ENCODE peak calls at places on chromosomes 6 and 20, in ten cellular contexts. One of them, this sample, is unnamed. For H3K4me1, the result is how much of the 10 kb centered on the place peaks cover.

GRCh38 chr6:165821754-165822153 is 158.7 kb upstream of the PDE10A start:
- DNase-seq in colonic mucosa: no peak
- DNase-seq in ascending aorta: no peak
- DNase-seq in OCI-LY7: no peak
- DNase-seq in GM23338: no peak
- DNase-seq in tibial artery: no peak
- DNase-seq in mammary epithelial cell: no peak
- DNase-seq in A549: no peak
- DNase-seq in left ventricle myocardium inferior: no peak
- DNase-seq in CD8-positive, alpha-beta T cell: no peak
- DNase-seq in this sample: no peak

GRCh38 chr20:41316009-41316408 is 1.5 kb downstream of the ZHX3 start:
- DNase-seq in CD8-positive, alpha-beta T cell: no peak
- DNase-seq in OCI-LY7: no peak
- DNase-seq in tibial artery: no peak
- DNase-seq in A549: no peak
- DNase-seq in ascending aorta: no peak
- DNase-seq in left ventricle myocardium inferior: no peak
- DNase-seq in colonic mucosa: no peak
- DNase-seq in GM23338: no peak
- DNase-seq in mammary epithelial cell: no peak
- DNase-seq in this sample: no peak

GRCh38 chr6:88881451-88881850 is 82.0 kb downstream of the RNGTT start:
- DNase-seq in CD8-positive, alpha-beta T cell: no peak
- DNase-seq in OCI-LY7: no peak
- DNase-seq in mammary epithelial cell: no peak
- DNase-seq in tibial artery: no peak
- DNase-seq in A549: no peak
- DNase-seq in left ventricle myocardium inferior: no peak
- DNase-seq in ascending aorta: no peak
- DNase-seq in GM23338: no peak
- DNase-seq in colonic mucosa: no peak
- DNase-seq in this sample: no peak

GRCh38 chr20:2136275-2136674 is 34.6 kb downstream of the STK35 start:
- DNase-seq in ascending aorta: no peak
- DNase-seq in GM23338: no peak
- DNase-seq in tibial artery: no peak
- DNase-seq in colonic mucosa: no peak
- DNase-seq in mammary epithelial cell: no peak
- DNase-seq in left ventricle myocardium inferior: no peak
- DNase-seq in A549: no peak
- DNase-seq in CD8-positive, alpha-beta T cell: no peak
- DNase-seq in OCI-LY7: no peak
- DNase-seq in this sample: no peak

GRCh38 chr6:52909531-52909930 is at the start of gene GSTA3:
- DNase-seq in ascending aorta: no peak
- DNase-seq in colonic mucosa: no peak
- DNase-seq in tibial artery: no peak
- DNase-seq in GM23338: no peak
- DNase-seq in left ventricle myocardium inferior: no peak
- DNase-seq in OCI-LY7: no peak
- DNase-seq in CD8-positive, alpha-beta T cell: no peak
- DNase-seq in mammary epithelial cell: no peak
- DNase-seq in A549: no peak
- DNase-seq in this sample: peak

GRCh38 chr6:6007311-6008113 is 787 bp upstream of the NRN1 start:
- DNase-seq in ascending aorta: no peak
- DNase-seq in tibial artery: no peak
- DNase-seq in OCI-LY7: peak
- DNase-seq in left ventricle myocardium inferior: no peak
- DNase-seq in CD8-positive, alpha-beta T cell: no peak
- DNase-seq in A549: peak
- DNase-seq in mammary epithelial cell: peak
- DNase-seq in GM23338: peak
- DNase-seq in colonic mucosa: no peak
- DNase-seq in this sample: no peak

GRCh38 chr6:8526619-8527018 is 91.3 kb upstream of the SLC35B3 start:
- DNase-seq in colonic mucosa: no peak
- DNase-seq in GM23338: peak
- DNase-seq in mammary epithelial cell: no peak
- DNase-seq in left ventricle myocardium inferior: no peak
- DNase-seq in OCI-LY7: no peak
- DNase-seq in CD8-positive, alpha-beta T cell: no peak
- DNase-seq in A549: no peak
- DNase-seq in tibial artery: no peak
- DNase-seq in ascending aorta: no peak
- DNase-seq in this sample: no peak

GRCh38 chr20:55456316-55456940 is 548.9 kb downstream of the CBLN4 start:
- DNase-seq in GM23338: no peak
- DNase-seq in A549: no peak
- DNase-seq in OCI-LY7: no peak
- DNase-seq in mammary epithelial cell: peak
- DNase-seq in tibial artery: no peak
- DNase-seq in left ventricle myocardium inferior: no peak
- DNase-seq in ascending aorta: no peak
- DNase-seq in colonic mucosa: no peak
- DNase-seq in CD8-positive, alpha-beta T cell: no peak
- DNase-seq in this sample: no peak

GRCh38 chr6:96015791-96016776 is at the start of gene FUT9:
- DNase-seq in mammary epithelial cell: no peak
- DNase-seq in GM23338: peak
- DNase-seq in ascending aorta: no peak
- DNase-seq in colonic mucosa: no peak
- DNase-seq in A549: no peak
- DNase-seq in left ventricle myocardium inferior: no peak
- DNase-seq in OCI-LY7: no peak
- DNase-seq in CD8-positive, alpha-beta T cell: no peak
- DNase-seq in tibial artery: no peak
- DNase-seq in this sample: no peak

GRCh38 chr20:31608256-31608980 is 3.3 kb downstream of the ID1 start:
- DNase-seq in left ventricle myocardium inferior: peak
- DNase-seq in ascending aorta: no peak
- DNase-seq in GM23338: peak
- DNase-seq in OCI-LY7: no peak
- DNase-seq in CD8-positive, alpha-beta T cell: no peak
- DNase-seq in mammary epithelial cell: peak
- DNase-seq in tibial artery: peak
- DNase-seq in A549: peak
- DNase-seq in colonic mucosa: peak
- DNase-seq in this sample: peak

GRCh38 chr6:27863962-27864905 is 48.0 kb downstream of the OR2B2 start:
- DNase-seq in CD8-positive, alpha-beta T cell: no peak
- DNase-seq in left ventricle myocardium inferior: no peak
- DNase-seq in colonic mucosa: peak
- DNase-seq in OCI-LY7: peak
- DNase-seq in A549: no peak
- DNase-seq in tibial artery: no peak
- DNase-seq in mammary epithelial cell: no peak
- DNase-seq in ascending aorta: no peak
- DNase-seq in GM23338: no peak
- DNase-seq in this sample: no peak

GRCh38 chr6:159602370-159603185 is 90.5 kb downstream of the SOD2 start:
- DNase-seq in ascending aorta: no peak
- DNase-seq in left ventricle myocardium inferior: no peak
- DNase-seq in mammary epithelial cell: no peak
- DNase-seq in GM23338: no peak
- DNase-seq in A549: no peak
- DNase-seq in tibial artery: no peak
- DNase-seq in OCI-LY7: no peak
- DNase-seq in colonic mucosa: no peak
- DNase-seq in CD8-positive, alpha-beta T cell: no peak
- DNase-seq in this sample: no peak

DNA sequence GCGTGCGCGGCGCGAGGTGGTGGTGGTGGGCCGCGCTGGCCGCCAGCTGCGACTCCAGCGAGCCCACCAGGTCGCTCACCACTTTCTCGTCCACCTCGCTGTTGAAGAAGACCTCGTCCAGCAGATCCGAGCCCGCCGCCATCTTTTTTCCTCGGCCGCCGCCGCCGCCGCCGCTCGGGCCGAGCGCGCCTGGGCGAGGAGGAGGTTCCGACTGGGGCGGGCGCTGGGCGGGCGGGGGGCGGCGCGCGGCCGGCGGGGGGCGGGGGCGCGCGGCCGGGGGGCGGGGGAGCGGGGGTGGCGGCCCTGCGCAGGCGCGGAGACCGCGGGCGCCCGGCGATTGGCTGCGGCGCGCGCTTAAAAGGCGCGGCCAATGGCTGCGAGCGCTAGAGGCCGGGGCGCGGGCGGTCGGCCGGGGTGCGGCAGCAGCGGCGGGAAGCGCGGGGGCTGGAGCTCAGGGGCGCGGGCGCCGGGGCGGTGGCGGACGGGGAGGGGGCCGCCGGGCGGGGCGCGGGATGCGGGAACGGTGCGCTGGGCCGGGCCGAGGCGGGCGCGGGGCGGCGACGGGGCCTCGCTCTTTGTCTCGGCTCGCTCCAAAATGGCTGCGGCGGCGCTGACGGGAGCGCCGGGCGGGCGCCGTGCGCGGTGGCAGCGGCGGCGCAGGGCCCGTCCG is at the start of gene TAF4:
- DNase-seq in A549: peak
- DNase-seq in GM23338: peak
- DNase-seq in OCI-LY7: peak
- DNase-seq in ascending aorta: no peak
- DNase-seq in mammary epithelial cell: peak
- DNase-seq in left ventricle myocardium inferior: peak
- DNase-seq in CD8-positive, alpha-beta T cell: peak
- DNase-seq in colonic mucosa: peak
- DNase-seq in tibial artery: peak
- DNase-seq in this sample: peak
- H3K4me1 ChIP-seq in A549: under half
- H3K4me1 ChIP-seq in GM23338: under half
- H3K4me1 ChIP-seq in OCI-LY7: under half
- H3K4me1 ChIP-seq in ascending aorta: under half
- H3K4me1 ChIP-seq in mammary epithelial cell: under half
- H3K4me1 ChIP-seq in left ventricle myocardium inferior: under half
- H3K4me1 ChIP-seq in CD8-positive, alpha-beta T cell: under half
- H3K4me1 ChIP-seq in colonic mucosa: under half
- H3K4me1 ChIP-seq in tibial artery: under half
- H3K4me1 ChIP-seq in this sample: under half

DNA sequence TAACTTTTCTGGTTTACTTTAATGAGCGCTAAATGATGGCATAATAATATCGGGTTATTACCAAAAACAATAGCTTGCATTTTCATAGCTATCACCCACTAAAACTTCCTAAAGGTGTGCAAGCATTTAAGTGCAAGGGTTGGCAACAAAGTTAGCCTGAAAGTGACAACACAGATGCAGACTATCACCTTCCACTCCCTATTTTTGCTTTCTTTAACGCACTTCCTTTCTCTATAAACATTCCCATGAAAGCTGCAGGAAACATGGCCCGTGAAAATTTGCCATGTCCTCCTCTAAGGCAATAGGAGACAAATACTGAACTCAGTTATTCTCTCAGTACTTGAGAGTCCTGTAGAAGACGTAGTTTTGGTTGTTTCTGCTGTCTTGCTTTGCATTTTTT is 2.7 kb downstream of the MYCT1 start:
- DNase-seq in A549: no peak
- DNase-seq in GM23338: no peak
- DNase-seq in colonic mucosa: no peak
- DNase-seq in ascending aorta: no peak
- DNase-seq in mammary epithelial cell: no peak
- DNase-seq in left ventricle myocardium inferior: no peak
- DNase-seq in CD8-positive, alpha-beta T cell: no peak
- DNase-seq in tibial artery: no peak
- DNase-seq in OCI-LY7: no peak
- DNase-seq in this sample: no peak
- H3K4me3 ChIP-seq in A549: no peak
- H3K4me3 ChIP-seq in GM23338: no peak
- H3K4me3 ChIP-seq in colonic mucosa: no peak
- H3K4me3 ChIP-seq in ascending aorta: no peak
- H3K4me3 ChIP-seq in mammary epithelial cell: no peak
- H3K4me3 ChIP-seq in left ventricle myocardium inferior: peak
- H3K4me3 ChIP-seq in CD8-positive, alpha-beta T cell: no peak
- H3K4me3 ChIP-seq in tibial artery: no peak
- H3K4me3 ChIP-seq in OCI-LY7: no peak
- H3K4me3 ChIP-seq in this sample: no peak

GRCh38 chr6:43306086-43306485 is 2.5 kb downstream of the CRIP3 start:
- DNase-seq in ascending aorta: no peak
- DNase-seq in colonic mucosa: no peak
- DNase-seq in mammary epithelial cell: no peak
- DNase-seq in left ventricle myocardium inferior: no peak
- DNase-seq in A549: no peak
- DNase-seq in GM23338: no peak
- DNase-seq in OCI-LY7: no peak
- DNase-seq in tibial artery: no peak
- DNase-seq in CD8-positive, alpha-beta T cell: no peak
- DNase-seq in this sample: no peak

GRCh38 chr6:43308990-43309477 is 408 bp upstream of the CRIP3 start:
- DNase-seq in mammary epithelial cell: no peak
- DNase-seq in tibial artery: no peak
- DNase-seq in OCI-LY7: no peak
- DNase-seq in ascending aorta: no peak
- DNase-seq in left ventricle myocardium inferior: no peak
- DNase-seq in CD8-positive, alpha-beta T cell: no peak
- DNase-seq in colonic mucosa: no peak
- DNase-seq in GM23338: no peak
- DNase-seq in A549: no peak
- DNase-seq in this sample: no peak

GRCh38 chr6:43310137-43310536 is 1.5 kb upstream of the CRIP3 start:
- DNase-seq in ascending aorta: no peak
- DNase-seq in GM23338: no peak
- DNase-seq in CD8-positive, alpha-beta T cell: no peak
- DNase-seq in colonic mucosa: no peak
- DNase-seq in mammary epithelial cell: peak
- DNase-seq in left ventricle myocardium inferior: no peak
- DNase-seq in tibial artery: no peak
- DNase-seq in A549: no peak
- DNase-seq in OCI-LY7: no peak
- DNase-seq in this sample: no peak

GRCh38 chr6:43307451-43308100 is 1.1 kb downstream of the CRIP3 start:
- DNase-seq in CD8-positive, alpha-beta T cell: no peak
- DNase-seq in OCI-LY7: no peak
- DNase-seq in ascending aorta: no peak
- DNase-seq in A549: no peak
- DNase-seq in GM23338: no peak
- DNase-seq in colonic mucosa: no peak
- DNase-seq in left ventricle myocardium inferior: no peak
- DNase-seq in tibial artery: no peak
- DNase-seq in mammary epithelial cell: no peak
- DNase-seq in this sample: no peak

GRCh38 chr6:43308101-43308989 is at the start of gene CRIP3:
- DNase-seq in mammary epithelial cell: peak
- DNase-seq in OCI-LY7: peak
- DNase-seq in left ventricle myocardium inferior: peak
- DNase-seq in CD8-positive, alpha-beta T cell: peak
- DNase-seq in GM23338: peak
- DNase-seq in tibial artery: peak
- DNase-seq in A549: peak
- DNase-seq in ascending aorta: no peak
- DNase-seq in colonic mucosa: peak
- DNase-seq in this sample: no peak
- TF ChIP-seq CTCF in mammary epithelial cell: peak
- TF ChIP-seq CTCF in OCI-LY7: peak
- TF ChIP-seq CTCF in left ventricle myocardium inferior: peak
- TF ChIP-seq CTCF in CD8-positive, alpha-beta T cell: peak
- TF ChIP-seq CTCF in GM23338: peak
- TF ChIP-seq CTCF in tibial artery: no peak
- TF ChIP-seq CTCF in A549: peak
- TF ChIP-seq CTCF in ascending aorta: no peak
- TF ChIP-seq CTCF in colonic mucosa: no peak
- TF ChIP-seq CTCF in this sample: no peak

GRCh38 chr6:34205916-34206315 is 30.8 kb upstream of the HMGA1 start:
- DNase-seq in A549: no peak
- DNase-seq in CD8-positive, alpha-beta T cell: no peak
- DNase-seq in ascending aorta: no peak
- DNase-seq in mammary epithelial cell: no peak
- DNase-seq in left ventricle myocardium inferior: no peak
- DNase-seq in OCI-LY7: no peak
- DNase-seq in tibial artery: no peak
- DNase-seq in colonic mucosa: no peak
- DNase-seq in GM23338: peak
- DNase-seq in this sample: no peak
- H3K4me1 ChIP-seq in A549: under half
- H3K4me1 ChIP-seq in CD8-positive, alpha-beta T cell: under half
- H3K4me1 ChIP-seq in ascending aorta: under half
- H3K4me1 ChIP-seq in mammary epithelial cell: under half
- H3K4me1 ChIP-seq in left ventricle myocardium inferior: under half
- H3K4me1 ChIP-seq in OCI-LY7: under half
- H3K4me1 ChIP-seq in tibial artery: under half
- H3K4me1 ChIP-seq in colonic mucosa: under half
- H3K4me1 ChIP-seq in GM23338: under half
- H3K4me1 ChIP-seq in this sample: under half